ENCODE peak calls at places on chromosome 12, in ten cellular contexts. One of them, this sample, is unnamed.
A peak's percentile ranks its signal among the peaks of the same experiment; 100 is the strongest.

GRCh38 chr12:27828196-27828595 is 48.2 kb upstream of the MANSC4 start:
- DNase-seq in Peyer's patch: no peak
- DNase-seq in pulmonary artery endothelial cell: no peak
- DNase-seq in T-helper 9 cell: no peak
- DNase-seq in activated B cell treated with CpG ODN at 0.5 μM for 24 hours: no peak
- DNase-seq in tibial nerve: no peak
- DNase-seq in activated CD4-positive, alpha-beta T cell treated with anti-CD3 and anti-CD28 coated beads, Interleukin-2, amount 50 U/mL, for 24 hours: no peak
- DNase-seq in HFF-Myc: no peak
- DNase-seq in fibroblast of pulmonary artery: no peak
- DNase-seq in ureter: no peak
- DNase-seq in this sample: no peak

GRCh38 chr12:81617915-81618314 is 141.2 kb downstream of the PPFIA2 start:
- DNase-seq in Peyer's patch: no peak
- DNase-seq in pulmonary artery endothelial cell: no peak
- DNase-seq in T-helper 9 cell: no peak
- DNase-seq in activated B cell treated with CpG ODN at 0.5 μM for 24 hours: no peak
- DNase-seq in tibial nerve: no peak
- DNase-seq in activated CD4-positive, alpha-beta T cell treated with anti-CD3 and anti-CD28 coated beads, Interleukin-2, amount 50 U/mL, for 24 hours: no peak
- DNase-seq in HFF-Myc: no peak
- DNase-seq in fibroblast of pulmonary artery: no peak
- DNase-seq in ureter: no peak
- DNase-seq in this sample: no peak

GRCh38 chr12:16622315-16622714 is 16.4 kb upstream of the LMO3 start:
- DNase-seq in Peyer's patch: no peak
- DNase-seq in pulmonary artery endothelial cell: no peak
- DNase-seq in T-helper 9 cell: no peak
- DNase-seq in activated B cell treated with CpG ODN at 0.5 μM for 24 hours: no peak
- DNase-seq in tibial nerve: no peak
- DNase-seq in activated CD4-positive, alpha-beta T cell treated with anti-CD3 and anti-CD28 coated beads, Interleukin-2, amount 50 U/mL, for 24 hours: no peak
- DNase-seq in HFF-Myc: no peak
- DNase-seq in fibroblast of pulmonary artery: no peak
- DNase-seq in ureter: no peak
- DNase-seq in this sample: no peak

GRCh38 chr12:89084751-89085150 is 267.6 kb downstream of the DUSP6 start:
- DNase-seq in Peyer's patch: no peak
- DNase-seq in pulmonary artery endothelial cell: no peak
- DNase-seq in T-helper 9 cell: no peak
- DNase-seq in activated B cell treated with CpG ODN at 0.5 μM for 24 hours: no peak
- DNase-seq in tibial nerve: no peak
- DNase-seq in activated CD4-positive, alpha-beta T cell treated with anti-CD3 and anti-CD28 coated beads, Interleukin-2, amount 50 U/mL, for 24 hours: no peak
- DNase-seq in HFF-Myc: no peak
- DNase-seq in fibroblast of pulmonary artery: peak; percentile 83
- DNase-seq in ureter: no peak
- DNase-seq in this sample: no peak

GRCh38 chr12:48788852-48789775 is at the start of gene ADCY6:
- DNase-seq in Peyer's patch: no peak
- DNase-seq in pulmonary artery endothelial cell: peak; percentile 41
- DNase-seq in T-helper 9 cell: no peak
- DNase-seq in activated B cell treated with CpG ODN at 0.5 μM for 24 hours: no peak
- DNase-seq in tibial nerve: peak; percentile 54
- DNase-seq in activated CD4-positive, alpha-beta T cell treated with anti-CD3 and anti-CD28 coated beads, Interleukin-2, amount 50 U/mL, for 24 hours: no peak
- DNase-seq in HFF-Myc: no peak
- DNase-seq in fibroblast of pulmonary artery: peak; percentile 72
- DNase-seq in ureter: peak; percentile 87
- DNase-seq in this sample: peak; percentile 87

GRCh38 chr12:23662966-23663365 is 286.5 kb downstream of the SOX5 start:
- DNase-seq in Peyer's patch: no peak
- DNase-seq in pulmonary artery endothelial cell: no peak
- DNase-seq in T-helper 9 cell: no peak
- DNase-seq in activated B cell treated with CpG ODN at 0.5 μM for 24 hours: no peak
- DNase-seq in tibial nerve: no peak
- DNase-seq in activated CD4-positive, alpha-beta T cell treated with anti-CD3 and anti-CD28 coated beads, Interleukin-2, amount 50 U/mL, for 24 hours: no peak
- DNase-seq in HFF-Myc: no peak
- DNase-seq in fibroblast of pulmonary artery: no peak
- DNase-seq in ureter: no peak
- DNase-seq in this sample: no peak

GRCh38 chr12:103495783-103496456 is at the start of gene C12orf42:
- DNase-seq in Peyer's patch: peak; percentile 65
- DNase-seq in pulmonary artery endothelial cell: no peak
- DNase-seq in T-helper 9 cell: no peak
- DNase-seq in activated B cell treated with CpG ODN at 0.5 μM for 24 hours: peak; percentile 50
- DNase-seq in tibial nerve: no peak
- DNase-seq in activated CD4-positive, alpha-beta T cell treated with anti-CD3 and anti-CD28 coated beads, Interleukin-2, amount 50 U/mL, for 24 hours: no peak
- DNase-seq in HFF-Myc: no peak
- DNase-seq in fibroblast of pulmonary artery: peak; percentile 4
- DNase-seq in ureter: no peak
- DNase-seq in this sample: peak; percentile 56

GRCh38 chr12:107379852-107380567 is 286.7 kb upstream of the CRY1 start:
- DNase-seq in Peyer's patch: no peak
- DNase-seq in pulmonary artery endothelial cell: no peak
- DNase-seq in T-helper 9 cell: no peak
- DNase-seq in activated B cell treated with CpG ODN at 0.5 μM for 24 hours: no peak
- DNase-seq in tibial nerve: no peak
- DNase-seq in activated CD4-positive, alpha-beta T cell treated with anti-CD3 and anti-CD28 coated beads, Interleukin-2, amount 50 U/mL, for 24 hours: no peak
- DNase-seq in HFF-Myc: no peak
- DNase-seq in fibroblast of pulmonary artery: no peak
- DNase-seq in ureter: peak; percentile 71
- DNase-seq in this sample: peak; percentile 34

GRCh38 chr12:106329231-106329985 is 26.9 kb downstream of the TCP11L2 start:
- DNase-seq in Peyer's patch: no peak
- DNase-seq in pulmonary artery endothelial cell: no peak
- DNase-seq in T-helper 9 cell: no peak
- DNase-seq in activated B cell treated with CpG ODN at 0.5 μM for 24 hours: no peak
- DNase-seq in tibial nerve: no peak
- DNase-seq in activated CD4-positive, alpha-beta T cell treated with anti-CD3 and anti-CD28 coated beads, Interleukin-2, amount 50 U/mL, for 24 hours: no peak
- DNase-seq in HFF-Myc: no peak
- DNase-seq in fibroblast of pulmonary artery: no peak
- DNase-seq in ureter: no peak
- DNase-seq in this sample: no peak

GRCh38 chr12:95796982-95797289 is 6.4 kb upstream of the NTN4 start:
- DNase-seq in Peyer's patch: no peak
- DNase-seq in pulmonary artery endothelial cell: no peak
- DNase-seq in T-helper 9 cell: no peak
- DNase-seq in activated B cell treated with CpG ODN at 0.5 μM for 24 hours: no peak
- DNase-seq in tibial nerve: no peak
- DNase-seq in activated CD4-positive, alpha-beta T cell treated with anti-CD3 and anti-CD28 coated beads, Interleukin-2, amount 50 U/mL, for 24 hours: no peak
- DNase-seq in HFF-Myc: no peak
- DNase-seq in fibroblast of pulmonary artery: no peak
- DNase-seq in ureter: no peak
- DNase-seq in this sample: no peak

GRCh38 chr12:130827432-130827831 is 11.6 kb downstream of the STX2 start:
- DNase-seq in Peyer's patch: no peak
- DNase-seq in pulmonary artery endothelial cell: no peak
- DNase-seq in T-helper 9 cell: no peak
- DNase-seq in activated B cell treated with CpG ODN at 0.5 μM for 24 hours: no peak
- DNase-seq in tibial nerve: no peak
- DNase-seq in activated CD4-positive, alpha-beta T cell treated with anti-CD3 and anti-CD28 coated beads, Interleukin-2, amount 50 U/mL, for 24 hours: no peak
- DNase-seq in HFF-Myc: no peak
- DNase-seq in fibroblast of pulmonary artery: no peak
- DNase-seq in ureter: no peak
- DNase-seq in this sample: peak; percentile 33

GRCh38 chr12:117685115-117685926 is 283.5 kb downstream of the KSR2 start:
- DNase-seq in Peyer's patch: no peak
- DNase-seq in pulmonary artery endothelial cell: peak; percentile 85
- DNase-seq in T-helper 9 cell: no peak
- DNase-seq in activated B cell treated with CpG ODN at 0.5 μM for 24 hours: no peak
- DNase-seq in tibial nerve: peak; percentile 20
- DNase-seq in activated CD4-positive, alpha-beta T cell treated with anti-CD3 and anti-CD28 coated beads, Interleukin-2, amount 50 U/mL, for 24 hours: no peak
- DNase-seq in HFF-Myc: peak; percentile 65
- DNase-seq in fibroblast of pulmonary artery: no peak
- DNase-seq in ureter: peak; percentile 80
- DNase-seq in this sample: peak; percentile 72

GRCh38 chr12:93563807-93564538 is 8.5 kb upstream of the SOCS2 start:
- DNase-seq in Peyer's patch: no peak
- DNase-seq in pulmonary artery endothelial cell: no peak
- DNase-seq in T-helper 9 cell: no peak
- DNase-seq in activated B cell treated with CpG ODN at 0.5 μM for 24 hours: no peak
- DNase-seq in tibial nerve: no peak
- DNase-seq in activated CD4-positive, alpha-beta T cell treated with anti-CD3 and anti-CD28 coated beads, Interleukin-2, amount 50 U/mL, for 24 hours: no peak
- DNase-seq in HFF-Myc: no peak
- DNase-seq in fibroblast of pulmonary artery: peak; percentile 47
- DNase-seq in ureter: no peak
- DNase-seq in this sample: no peak

GRCh38 chr12:115481141-115481540 is 796.4 kb downstream of the MED13L start:
- DNase-seq in Peyer's patch: no peak
- DNase-seq in pulmonary artery endothelial cell: no peak
- DNase-seq in T-helper 9 cell: no peak
- DNase-seq in activated B cell treated with CpG ODN at 0.5 μM for 24 hours: no peak
- DNase-seq in tibial nerve: no peak
- DNase-seq in activated CD4-positive, alpha-beta T cell treated with anti-CD3 and anti-CD28 coated beads, Interleukin-2, amount 50 U/mL, for 24 hours: no peak
- DNase-seq in HFF-Myc: no peak
- DNase-seq in fibroblast of pulmonary artery: peak; percentile 11
- DNase-seq in ureter: no peak
- DNase-seq in this sample: no peak

GRCh38 chr12:132525833-132526455 is 36.0 kb downstream of the FBRSL1 start:
- DNase-seq in Peyer's patch: no peak
- DNase-seq in pulmonary artery endothelial cell: no peak
- DNase-seq in T-helper 9 cell: no peak
- DNase-seq in activated B cell treated with CpG ODN at 0.5 μM for 24 hours: no peak
- DNase-seq in tibial nerve: no peak
- DNase-seq in activated CD4-positive, alpha-beta T cell treated with anti-CD3 and anti-CD28 coated beads, Interleukin-2, amount 50 U/mL, for 24 hours: no peak
- DNase-seq in HFF-Myc: no peak
- DNase-seq in fibroblast of pulmonary artery: no peak
- DNase-seq in ureter: no peak
- DNase-seq in this sample: no peak

GRCh38 chr12:26031318-26031717 is 72.8 kb downstream of the RASSF8 start:
- DNase-seq in Peyer's patch: no peak
- DNase-seq in pulmonary artery endothelial cell: no peak
- DNase-seq in T-helper 9 cell: no peak
- DNase-seq in activated B cell treated with CpG ODN at 0.5 μM for 24 hours: no peak
- DNase-seq in tibial nerve: no peak
- DNase-seq in activated CD4-positive, alpha-beta T cell treated with anti-CD3 and anti-CD28 coated beads, Interleukin-2, amount 50 U/mL, for 24 hours: no peak
- DNase-seq in HFF-Myc: no peak
- DNase-seq in fibroblast of pulmonary artery: no peak
- DNase-seq in ureter: no peak
- DNase-seq in this sample: no peak

GRCh38 chr12:53798575-53798974 is 46.8 kb upstream of the CISTR start:
- DNase-seq in Peyer's patch: no peak
- DNase-seq in pulmonary artery endothelial cell: no peak
- DNase-seq in T-helper 9 cell: no peak
- DNase-seq in activated B cell treated with CpG ODN at 0.5 μM for 24 hours: no peak
- DNase-seq in tibial nerve: no peak
- DNase-seq in activated CD4-positive, alpha-beta T cell treated with anti-CD3 and anti-CD28 coated beads, Interleukin-2, amount 50 U/mL, for 24 hours: no peak
- DNase-seq in HFF-Myc: no peak
- DNase-seq in fibroblast of pulmonary artery: peak; percentile 46
- DNase-seq in ureter: no peak
- DNase-seq in this sample: no peak

GRCh38 chr12:13197526-13198141 is 1.1 kb downstream of the EMP1 start:
- DNase-seq in Peyer's patch: no peak
- DNase-seq in pulmonary artery endothelial cell: no peak
- DNase-seq in T-helper 9 cell: no peak
- DNase-seq in activated B cell treated with CpG ODN at 0.5 μM for 24 hours: no peak
- DNase-seq in tibial nerve: peak; percentile 48
- DNase-seq in activated CD4-positive, alpha-beta T cell treated with anti-CD3 and anti-CD28 coated beads, Interleukin-2, amount 50 U/mL, for 24 hours: no peak
- DNase-seq in HFF-Myc: no peak
- DNase-seq in fibroblast of pulmonary artery: peak; percentile 70
- DNase-seq in ureter: no peak
- DNase-seq in this sample: no peak

GRCh38 chr12:59940676-59941342 is 345.0 kb downstream of the SLC16A7 start:
- DNase-seq in Peyer's patch: no peak
- DNase-seq in pulmonary artery endothelial cell: no peak
- DNase-seq in T-helper 9 cell: no peak
- DNase-seq in activated B cell treated with CpG ODN at 0.5 μM for 24 hours: no peak
- DNase-seq in tibial nerve: no peak
- DNase-seq in activated CD4-positive, alpha-beta T cell treated with anti-CD3 and anti-CD28 coated beads, Interleukin-2, amount 50 U/mL, for 24 hours: no peak
- DNase-seq in HFF-Myc: no peak
- DNase-seq in fibroblast of pulmonary artery: no peak
- DNase-seq in ureter: no peak
- DNase-seq in this sample: no peak

GRCh38 chr12:109680521-109681030 is 33.0 kb upstream of the FAM222A start:
- DNase-seq in Peyer's patch: no peak
- DNase-seq in pulmonary artery endothelial cell: no peak
- DNase-seq in T-helper 9 cell: no peak
- DNase-seq in activated B cell treated with CpG ODN at 0.5 μM for 24 hours: no peak
- DNase-seq in tibial nerve: no peak
- DNase-seq in activated CD4-positive, alpha-beta T cell treated with anti-CD3 and anti-CD28 coated beads, Interleukin-2, amount 50 U/mL, for 24 hours: no peak
- DNase-seq in HFF-Myc: no peak
- DNase-seq in fibroblast of pulmonary artery: no peak
- DNase-seq in ureter: no peak
- DNase-seq in this sample: no peak

GRCh38 chr12:24109381-24110039 is 160.0 kb upstream of the SOX5 start:
- DNase-seq in Peyer's patch: no peak
- DNase-seq in pulmonary artery endothelial cell: no peak
- DNase-seq in T-helper 9 cell: no peak
- DNase-seq in activated B cell treated with CpG ODN at 0.5 μM for 24 hours: no peak
- DNase-seq in tibial nerve: no peak
- DNase-seq in activated CD4-positive, alpha-beta T cell treated with anti-CD3 and anti-CD28 coated beads, Interleukin-2, amount 50 U/mL, for 24 hours: no peak
- DNase-seq in HFF-Myc: no peak
- DNase-seq in fibroblast of pulmonary artery: peak; percentile 38
- DNase-seq in ureter: no peak
- DNase-seq in this sample: no peak

GRCh38 chr12:119565404-119565803 is 28.2 kb upstream of the TMEM233 start:
- DNase-seq in Peyer's patch: no peak
- DNase-seq in pulmonary artery endothelial cell: no peak
- DNase-seq in T-helper 9 cell: no peak
- DNase-seq in activated B cell treated with CpG ODN at 0.5 μM for 24 hours: no peak
- DNase-seq in tibial nerve: no peak
- DNase-seq in activated CD4-positive, alpha-beta T cell treated with anti-CD3 and anti-CD28 coated beads, Interleukin-2, amount 50 U/mL, for 24 hours: no peak
- DNase-seq in HFF-Myc: no peak
- DNase-seq in fibroblast of pulmonary artery: no peak
- DNase-seq in ureter: no peak
- DNase-seq in this sample: no peak

GRCh38 chr12:70571705-70572269 is 65.4 kb downstream of the PTPRB start:
- DNase-seq in Peyer's patch: no peak
- DNase-seq in pulmonary artery endothelial cell: no peak
- DNase-seq in T-helper 9 cell: no peak
- DNase-seq in activated B cell treated with CpG ODN at 0.5 μM for 24 hours: no peak
- DNase-seq in tibial nerve: no peak
- DNase-seq in activated CD4-positive, alpha-beta T cell treated with anti-CD3 and anti-CD28 coated beads, Interleukin-2, amount 50 U/mL, for 24 hours: no peak
- DNase-seq in HFF-Myc: no peak
- DNase-seq in fibroblast of pulmonary artery: no peak
- DNase-seq in ureter: no peak
- DNase-seq in this sample: no peak

GRCh38 chr12:71594214-71594948 is 69.3 kb downstream of the ZFC3H1 start:
- DNase-seq in Peyer's patch: no peak
- DNase-seq in pulmonary artery endothelial cell: no peak
- DNase-seq in T-helper 9 cell: no peak
- DNase-seq in activated B cell treated with CpG ODN at 0.5 μM for 24 hours: no peak
- DNase-seq in tibial nerve: no peak
- DNase-seq in activated CD4-positive, alpha-beta T cell treated with anti-CD3 and anti-CD28 coated beads, Interleukin-2, amount 50 U/mL, for 24 hours: no peak
- DNase-seq in HFF-Myc: no peak
- DNase-seq in fibroblast of pulmonary artery: peak; percentile 68
- DNase-seq in ureter: no peak
- DNase-seq in this sample: no peak

GRCh38 chr12:122981036-122981471 is 573 bp downstream of the ARL6IP4 start:
- DNase-seq in Peyer's patch: no peak
- DNase-seq in pulmonary artery endothelial cell: no peak
- DNase-seq in T-helper 9 cell: no peak
- DNase-seq in activated B cell treated with CpG ODN at 0.5 μM for 24 hours: no peak
- DNase-seq in tibial nerve: no peak
- DNase-seq in activated CD4-positive, alpha-beta T cell treated with anti-CD3 and anti-CD28 coated beads, Interleukin-2, amount 50 U/mL, for 24 hours: no peak
- DNase-seq in HFF-Myc: no peak
- DNase-seq in fibroblast of pulmonary artery: peak; percentile 11
- DNase-seq in ureter: no peak
- DNase-seq in this sample: no peak

GRCh38 chr12:22268406-22268805 is 66.1 kb downstream of the ST8SIA1 start:
- DNase-seq in Peyer's patch: no peak
- DNase-seq in pulmonary artery endothelial cell: no peak
- DNase-seq in T-helper 9 cell: no peak
- DNase-seq in activated B cell treated with CpG ODN at 0.5 μM for 24 hours: no peak
- DNase-seq in tibial nerve: no peak
- DNase-seq in activated CD4-positive, alpha-beta T cell treated with anti-CD3 and anti-CD28 coated beads, Interleukin-2, amount 50 U/mL, for 24 hours: no peak
- DNase-seq in HFF-Myc: no peak
- DNase-seq in fibroblast of pulmonary artery: no peak
- DNase-seq in ureter: no peak
- DNase-seq in this sample: no peak

GRCh38 chr12:108648371-108648770 is 14.7 kb upstream of the SELPLG start:
- DNase-seq in Peyer's patch: no peak
- DNase-seq in pulmonary artery endothelial cell: no peak
- DNase-seq in T-helper 9 cell: no peak
- DNase-seq in activated B cell treated with CpG ODN at 0.5 μM for 24 hours: no peak
- DNase-seq in tibial nerve: no peak
- DNase-seq in activated CD4-positive, alpha-beta T cell treated with anti-CD3 and anti-CD28 coated beads, Interleukin-2, amount 50 U/mL, for 24 hours: no peak
- DNase-seq in HFF-Myc: no peak
- DNase-seq in fibroblast of pulmonary artery: no peak
- DNase-seq in ureter: no peak
- DNase-seq in this sample: no peak

GRCh38 chr12:117486840-117487659 is 125.6 kb upstream of the NOS1 start:
- DNase-seq in Peyer's patch: no peak
- DNase-seq in pulmonary artery endothelial cell: peak; percentile 53
- DNase-seq in T-helper 9 cell: no peak
- DNase-seq in activated B cell treated with CpG ODN at 0.5 μM for 24 hours: no peak
- DNase-seq in tibial nerve: no peak
- DNase-seq in activated CD4-positive, alpha-beta T cell treated with anti-CD3 and anti-CD28 coated beads, Interleukin-2, amount 50 U/mL, for 24 hours: no peak
- DNase-seq in HFF-Myc: no peak
- DNase-seq in fibroblast of pulmonary artery: no peak
- DNase-seq in ureter: no peak
- DNase-seq in this sample: no peak

This sample was measured in mucosa of descending colon.